ENCODE peak calls at places on chromosome 13, in four cellular contexts. J, L, W and T are unnamed samples.
A peak's percentile ranks its signal among the peaks of the same experiment; 100 is the strongest.

GRCh38 chr13:50340146-50340545 is 324.9 kb downstream of the KCNRG start:
- DNase-seq in L (no peak), W (no peak), J (no peak), T (no peak)

GRCh38 chr13:35979378-35979911 is 151.7 kb downstream of the DCLK1 start:
- DNase-seq in W (peak; percentile 36), L (peak; percentile 22), J (no peak), T (no peak)

GRCh38 chr13:33245505-33245904 is 40.0 kb downstream of the STARD13 start:
- DNase-seq in W (no peak), L (no peak), J (no peak), T (no peak)

GRCh38 chr13:71249031-71249430 is 618.0 kb downstream of the DACH1 start:
- DNase-seq in J (no peak), L (no peak), W (no peak), T (no peak)

GRCh38 chr13:30618186-30618937 is 642 bp downstream of the USPL1 start:
- DNase-seq in J (peak; percentile 56), W (peak; percentile 46), L (no peak), T (no peak)

GRCh38 chr13:98576963-98577822 is at the start of gene STK24:
- DNase-seq in L (peak; percentile 26), J (peak; percentile 63), W (peak; percentile 77), T (peak; percentile 68)

GRCh38 chr13:104773775-104774174 is 1707.6 kb upstream of the SLC10A2 start:
- DNase-seq in J (no peak), L (no peak), W (no peak), T (no peak)

GRCh38 chr13:99991806-99992242 is 10.2 kb downstream of the ZIC2 start:
- DNase-seq in L (no peak), W (no peak), J (no peak), T (no peak)

GRCh38 chr13:45683701-45684100 is 18.4 kb upstream of the CBY2 start:
- DNase-seq in W (no peak), J (no peak), L (no peak), T (no peak)

GRCh38 chr13:55553736-55554135 is 1587.0 kb upstream of the PRR20A start:
- DNase-seq in J (no peak), L (no peak), W (no peak), T (no peak)